ENCODE peak calls at places on chromosomes 1 and 21, in four cellular contexts. T, C, Y and S are unnamed samples.

GRCh38 chr1:16204634-16205332 is 7.7 kb downstream of the ARHGEF19 start:
- DNase-seq in T (peak), C (no peak), Y (no peak), S (no peak)

GRCh38 chr1:203324103-203325003 is 19.0 kb downstream of the BTG2 start:
- DNase-seq in T (no peak), C (no peak), Y (no peak), S (no peak)

GRCh38 chr1:182348916-182349747 is 42.5 kb downstream of the GLUL start:
- DNase-seq in T (no peak), C (no peak), Y (no peak), S (no peak)

GRCh38 chr1:107379826-107380225 is 239.0 kb downstream of the NTNG1 start:
- DNase-seq in T (no peak), C (no peak), Y (no peak), S (no peak)

GRCh38 chr1:207747627-207748492 is 4.0 kb upstream of the CD46 start:
- DNase-seq in T (no peak), C (no peak), Y (no peak), S (no peak)

GRCh38 chr21:43362928-43363314 is 64.0 kb downstream of the SIK1 start:
- DNase-seq in T (no peak), C (no peak), Y (no peak), S (no peak)

GRCh38 chr1:205719015-205719414 is 31.0 kb downstream of the NUCKS1 start:
- DNase-seq in T (no peak), C (no peak), Y (no peak), S (no peak)

GRCh38 chr1:205179842-205180241 is 31.7 kb downstream of the DSTYK start:
- DNase-seq in T (no peak), C (no peak), Y (no peak), S (no peak)

GRCh38 chr1:98030483-98030882 is 109.6 kb upstream of the DPYD start:
- DNase-seq in T (no peak), C (no peak), Y (no peak), S (no peak)

GRCh38 chr1:190679444-190679843 is 201.8 kb upstream of the BRINP3 start:
- DNase-seq in T (no peak), C (no peak), Y (no peak), S (no peak)

GRCh38 chr1:108817811-108818210 is 39.1 kb downstream of the AKNAD1 start:
- DNase-seq in T (no peak), C (no peak), Y (no peak), S (no peak)

GRCh38 chr1:109687641-109688499 is at the start of gene GSTM1:
- DNase-seq in T (no peak), C (peak), Y (peak), S (peak)

DNA sequence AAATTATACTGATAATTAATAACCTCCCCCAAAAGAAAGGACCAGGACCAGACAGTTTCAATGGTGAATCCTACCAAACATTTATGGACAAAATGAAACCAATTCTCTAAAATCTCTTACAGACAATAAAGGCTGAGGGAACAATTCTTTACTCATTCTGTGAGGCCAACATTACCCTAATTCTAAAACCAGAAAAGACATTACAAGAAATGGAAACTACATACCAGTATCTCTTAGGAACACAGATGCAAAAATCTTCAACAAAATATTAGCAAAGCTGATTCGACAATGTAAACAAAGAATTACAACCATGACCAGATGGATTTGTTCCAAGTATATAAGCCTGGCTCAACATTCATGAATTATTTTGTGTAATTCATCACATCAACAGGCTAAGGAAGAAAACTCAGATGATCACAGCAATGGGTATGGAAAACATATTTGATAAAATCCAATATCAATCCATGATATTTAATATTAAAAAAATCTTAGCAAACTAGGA is 8.6 kb downstream of the TMED5 start:
- DNase-seq in T (no peak), C (no peak), Y (no peak), S (no peak)
- H3K4me3 ChIP-seq in T (no peak), C (no peak), Y (peak), S (no peak)

GRCh38 chr1:3320246-3321152 is 134.0 kb upstream of the ARHGEF16 start:
- DNase-seq in T (peak), C (no peak), Y (no peak), S (no peak)
- TF ChIP-seq SUZ12 in T (no peak), C (no peak), Y (no peak), S (no peak)

GRCh38 chr1:28811369-28811765 is 603 bp upstream of the OPRD1 start:
- DNase-seq in T (no peak), C (no peak), Y (no peak), S (no peak)

GRCh38 chr1:28811766-28812668 is at the start of gene OPRD1:
- DNase-seq in T (no peak), C (no peak), Y (no peak), S (no peak)

GRCh38 chr1:28813931-28814465 is 2.0 kb downstream of the OPRD1 start:
- DNase-seq in T (no peak), C (no peak), Y (no peak), S (no peak)

GRCh38 chr1:28815533-28815932 is 3.6 kb downstream of the OPRD1 start:
- DNase-seq in T (no peak), C (no peak), Y (no peak), S (no peak)

DNA sequence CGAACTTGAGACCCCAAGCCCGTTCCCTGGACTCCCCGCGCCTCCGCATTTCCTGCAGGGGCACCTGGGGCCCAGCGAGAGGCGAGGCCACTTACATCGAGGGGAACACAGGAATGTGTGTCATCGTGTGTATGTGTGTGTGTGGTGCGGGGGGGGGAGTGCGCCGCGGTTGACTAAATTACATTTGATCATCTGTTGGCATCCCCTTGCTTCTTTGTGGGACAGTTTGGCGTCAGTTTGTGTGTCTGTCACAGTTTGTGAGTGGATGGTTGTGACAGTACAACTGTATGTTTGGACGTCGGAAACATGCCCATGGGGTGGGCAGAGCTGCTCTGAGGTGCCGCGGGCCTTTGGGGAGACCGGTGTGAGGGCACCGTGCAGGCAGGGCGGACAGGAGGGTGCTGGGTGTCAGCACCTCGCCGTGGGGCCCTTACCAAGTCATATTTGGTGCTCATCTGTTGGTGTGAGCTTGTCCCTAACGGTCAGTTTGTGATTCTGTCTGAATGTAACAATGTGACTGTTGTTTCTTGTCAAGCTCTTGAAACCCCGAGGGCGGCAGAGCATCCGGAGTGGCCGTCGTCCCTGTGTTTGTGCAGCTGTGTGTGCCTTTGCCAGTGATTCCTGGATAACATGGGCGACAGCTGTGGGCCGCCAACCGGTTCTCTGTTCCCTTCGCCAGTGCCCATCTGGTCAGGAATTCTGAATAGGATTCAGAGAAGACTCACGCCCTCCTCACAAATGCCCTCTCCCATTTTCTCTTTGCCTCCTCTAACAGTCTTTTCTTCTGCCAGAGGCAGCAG is 899 bp downstream of the OPRD1 start:
- DNase-seq in T (peak), C (no peak), Y (no peak), S (no peak)
- H3K4me3 ChIP-seq in T (no peak), C (peak), Y (no peak), S (peak)

GRCh38 chr1:183645453-183646024 is 7.6 kb downstream of the APOBEC4 start:
- DNase-seq in T (no peak), C (no peak), Y (no peak), S (no peak)
- TF ChIP-seq SUZ12 in T (no peak), C (no peak), Y (no peak), S (no peak)

GRCh38 chr1:184152502-184152901 is 101.0 kb downstream of the TSEN15 start:
- DNase-seq in T (no peak), C (no peak), Y (no peak), S (no peak)

GRCh38 chr1:184150776-184151531 is 99.4 kb downstream of the TSEN15 start:
- DNase-seq in T (no peak), C (no peak), Y (no peak), S (no peak)

GRCh38 chr1:184156521-184157395 is 105.2 kb downstream of the TSEN15 start:
- DNase-seq in T (no peak), C (no peak), Y (no peak), S (no peak)

GRCh38 chr1:184153731-184154130 is 102.2 kb downstream of the TSEN15 start:
- DNase-seq in T (no peak), C (no peak), Y (no peak), S (no peak)

DNA sequence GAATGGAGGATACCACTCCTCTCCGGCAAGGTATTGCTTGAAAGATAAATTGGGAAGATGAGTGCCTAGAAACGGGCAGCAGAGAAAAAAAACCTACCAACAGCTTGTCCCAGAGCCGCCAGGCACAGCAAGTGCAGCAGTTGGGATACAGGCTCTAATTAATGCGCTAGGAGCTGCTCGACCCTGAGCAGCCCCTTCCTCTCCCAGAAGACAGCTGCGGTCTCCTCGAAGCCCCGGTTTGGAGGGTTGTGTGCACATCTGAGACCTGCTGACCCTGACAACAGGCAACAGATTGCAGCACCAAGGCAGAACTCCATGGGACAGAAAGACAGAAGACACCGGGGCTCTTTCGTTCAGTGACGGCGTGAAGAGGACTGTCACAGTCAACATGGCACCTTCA is 101.4 kb downstream of the TSEN15 start:
- DNase-seq in T (no peak), C (no peak), Y (no peak), S (no peak)
- H3K4me3 ChIP-seq in T (no peak), C (no peak), Y (no peak), S (no peak)

DNA sequence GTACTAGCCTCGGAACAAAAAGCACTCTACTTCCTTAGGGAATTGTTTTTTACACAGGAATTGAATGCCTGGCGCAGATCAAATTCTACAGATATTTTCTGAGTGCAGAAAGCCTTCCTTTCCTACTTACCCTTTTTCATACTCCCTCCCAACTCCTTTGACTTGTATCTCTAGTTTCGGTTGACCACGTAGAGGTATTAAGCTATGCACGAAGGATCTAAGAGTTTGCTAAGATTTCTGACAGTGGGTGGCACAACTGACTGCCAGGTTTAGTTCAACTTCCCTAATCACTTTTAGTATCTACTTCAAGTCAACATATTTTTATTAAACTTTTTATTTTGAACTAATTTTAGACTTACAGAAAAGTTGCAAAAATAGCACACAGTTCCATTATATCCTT is 5.0 kb downstream of the TOR1AIP2 start:
- DNase-seq in T (no peak), C (no peak), Y (no peak), S (no peak)
- TF ChIP-seq SUZ12 in T (no peak), C (no peak), Y (no peak), S (no peak)

DNA sequence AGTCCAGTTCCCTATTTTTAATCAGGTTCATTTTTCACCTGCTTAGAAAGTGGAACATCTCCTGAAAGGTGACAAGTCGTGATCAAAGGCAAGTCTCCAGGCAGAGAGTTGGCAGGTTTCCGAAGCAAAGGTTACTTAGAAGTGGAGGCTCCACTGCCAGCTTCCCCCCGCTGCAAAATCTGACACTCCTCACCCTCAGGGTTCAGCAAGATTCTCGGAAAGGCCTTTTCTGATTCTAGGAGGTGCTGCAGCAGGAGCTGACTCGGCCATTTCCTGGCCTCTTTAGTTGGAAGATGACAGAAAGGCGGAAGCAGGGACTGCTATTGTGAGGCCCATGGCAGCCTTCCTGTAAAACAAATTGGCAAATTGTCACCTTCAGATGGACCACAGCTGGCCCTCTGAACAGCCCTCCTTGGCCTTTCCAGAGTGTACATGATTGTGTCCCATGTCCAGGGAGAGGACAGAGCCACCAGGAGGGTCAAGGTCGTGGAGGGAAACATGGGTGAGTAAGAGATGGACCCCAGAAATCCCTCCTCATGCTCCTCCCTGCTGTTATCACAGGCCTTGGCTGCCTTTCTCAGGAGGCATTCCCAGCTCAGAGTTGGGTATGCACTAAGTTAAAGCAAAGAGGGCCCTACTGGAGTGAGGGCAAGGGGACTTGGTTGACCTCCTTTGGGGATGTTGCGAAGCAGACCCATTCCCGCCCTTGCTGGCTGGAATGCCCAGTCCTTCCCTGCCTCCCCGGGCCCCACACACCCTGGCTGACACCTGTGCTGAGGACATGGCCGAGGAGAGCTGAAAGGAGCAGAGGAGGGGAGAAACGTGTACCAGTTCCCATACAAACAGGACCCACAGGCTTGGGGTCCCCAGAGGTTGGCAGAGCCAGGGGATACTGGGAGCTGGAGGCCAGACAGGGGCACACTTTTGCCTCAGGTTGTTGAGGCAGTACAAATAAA is 115.5 kb upstream of the IRF2BP2 start:
- DNase-seq in T (no peak), C (no peak), Y (no peak), S (no peak)
- H3K4me3 ChIP-seq in T (peak), C (no peak), Y (no peak), S (peak)